ENCODE peak calls at places on chromosome 7, in eight cellular contexts. One of them, this sample, is unnamed.

GRCh38 chr7:26663905-26664673 is 200.3 kb downstream of the SKAP2 start:
- DNase-seq in MCF 10A: no peak
- DNase-seq in fibroblast of the aortic adventitia: no peak
- DNase-seq in neural crest cell: no peak
- DNase-seq in tibial artery: no peak
- DNase-seq in nephron progenitor cell: no peak
- DNase-seq in HCT116: no peak
- DNase-seq in breast epithelium: no peak
- DNase-seq in this sample: no peak

GRCh38 chr7:156606618-156607331 is 33.8 kb upstream of the RNF32 start:
- DNase-seq in MCF 10A: no peak
- DNase-seq in fibroblast of the aortic adventitia: no peak
- DNase-seq in neural crest cell: no peak
- DNase-seq in tibial artery: no peak
- DNase-seq in nephron progenitor cell: no peak
- DNase-seq in HCT116: no peak
- DNase-seq in breast epithelium: no peak
- DNase-seq in this sample: no peak

GRCh38 chr7:138459300-138460175 is 521 bp upstream of the TRIM24 start:
- DNase-seq in MCF 10A: peak
- DNase-seq in fibroblast of the aortic adventitia: no peak
- DNase-seq in neural crest cell: peak
- DNase-seq in tibial artery: peak
- DNase-seq in nephron progenitor cell: peak
- DNase-seq in HCT116: peak
- DNase-seq in breast epithelium: no peak
- DNase-seq in this sample: no peak

GRCh38 chr7:21550076-21550475 is 7.2 kb downstream of the DNAH11 start:
- DNase-seq in MCF 10A: no peak
- DNase-seq in fibroblast of the aortic adventitia: no peak
- DNase-seq in neural crest cell: no peak
- DNase-seq in tibial artery: no peak
- DNase-seq in nephron progenitor cell: no peak
- DNase-seq in HCT116: no peak
- DNase-seq in breast epithelium: no peak
- DNase-seq in this sample: no peak

GRCh38 chr7:68694656-68695055 is 903.6 kb upstream of the AUTS2 start:
- DNase-seq in MCF 10A: no peak
- DNase-seq in fibroblast of the aortic adventitia: no peak
- DNase-seq in neural crest cell: no peak
- DNase-seq in tibial artery: no peak
- DNase-seq in nephron progenitor cell: no peak
- DNase-seq in HCT116: no peak
- DNase-seq in breast epithelium: no peak
- DNase-seq in this sample: no peak

GRCh38 chr7:24737281-24737680 is 20.0 kb downstream of the GSDME start:
- DNase-seq in MCF 10A: peak
- DNase-seq in fibroblast of the aortic adventitia: peak
- DNase-seq in neural crest cell: no peak
- DNase-seq in tibial artery: no peak
- DNase-seq in nephron progenitor cell: no peak
- DNase-seq in HCT116: no peak
- DNase-seq in breast epithelium: no peak
- DNase-seq in this sample: no peak

GRCh38 chr7:149880871-149881301 is 7.1 kb downstream of the ATP6V0E2 start:
- DNase-seq in MCF 10A: no peak
- DNase-seq in fibroblast of the aortic adventitia: peak
- DNase-seq in neural crest cell: no peak
- DNase-seq in tibial artery: no peak
- DNase-seq in nephron progenitor cell: no peak
- DNase-seq in HCT116: no peak
- DNase-seq in breast epithelium: peak
- DNase-seq in this sample: no peak

GRCh38 chr7:22002731-22003130 is 57.0 kb upstream of the CDCA7L start:
- DNase-seq in MCF 10A: no peak
- DNase-seq in fibroblast of the aortic adventitia: no peak
- DNase-seq in neural crest cell: no peak
- DNase-seq in tibial artery: no peak
- DNase-seq in nephron progenitor cell: no peak
- DNase-seq in HCT116: no peak
- DNase-seq in breast epithelium: no peak
- DNase-seq in this sample: no peak

GRCh38 chr7:140509789-140510188 is 30.5 kb upstream of the MKRN1 start:
- DNase-seq in MCF 10A: no peak
- DNase-seq in fibroblast of the aortic adventitia: no peak
- DNase-seq in neural crest cell: no peak
- DNase-seq in tibial artery: no peak
- DNase-seq in nephron progenitor cell: no peak
- DNase-seq in HCT116: no peak
- DNase-seq in breast epithelium: no peak
- DNase-seq in this sample: no peak

GRCh38 chr7:140512317-140513000 is 33.2 kb upstream of the MKRN1 start:
- DNase-seq in MCF 10A: peak
- DNase-seq in fibroblast of the aortic adventitia: no peak
- DNase-seq in neural crest cell: no peak
- DNase-seq in tibial artery: no peak
- DNase-seq in nephron progenitor cell: no peak
- DNase-seq in HCT116: peak
- DNase-seq in breast epithelium: peak
- DNase-seq in this sample: no peak

GRCh38 chr7:140501941-140502340 is 22.6 kb upstream of the MKRN1 start:
- DNase-seq in MCF 10A: no peak
- DNase-seq in fibroblast of the aortic adventitia: no peak
- DNase-seq in neural crest cell: no peak
- DNase-seq in tibial artery: no peak
- DNase-seq in nephron progenitor cell: no peak
- DNase-seq in HCT116: no peak
- DNase-seq in breast epithelium: no peak
- DNase-seq in this sample: no peak

GRCh38 chr7:140506788-140507464 is 27.6 kb upstream of the MKRN1 start:
- DNase-seq in MCF 10A: peak
- DNase-seq in fibroblast of the aortic adventitia: peak
- DNase-seq in neural crest cell: no peak
- DNase-seq in tibial artery: peak
- DNase-seq in nephron progenitor cell: peak
- DNase-seq in HCT116: no peak
- DNase-seq in breast epithelium: no peak
- DNase-seq in this sample: peak
- TF ChIP-seq CTCF in MCF 10A: no peak
- TF ChIP-seq CTCF in fibroblast of the aortic adventitia: peak
- TF ChIP-seq CTCF in neural crest cell: no peak
- TF ChIP-seq CTCF in tibial artery: peak
- TF ChIP-seq CTCF in nephron progenitor cell: no peak
- TF ChIP-seq CTCF in HCT116: no peak
- TF ChIP-seq CTCF in breast epithelium: no peak
- TF ChIP-seq CTCF in this sample: peak

GRCh38 chr7:44372560-44373417 is 47.4 kb upstream of the CAMK2B start:
- DNase-seq in MCF 10A: no peak
- DNase-seq in fibroblast of the aortic adventitia: no peak
- DNase-seq in neural crest cell: no peak
- DNase-seq in tibial artery: no peak
- DNase-seq in nephron progenitor cell: no peak
- DNase-seq in HCT116: no peak
- DNase-seq in breast epithelium: peak
- DNase-seq in this sample: no peak
- TF ChIP-seq CTCF in MCF 10A: no peak
- TF ChIP-seq CTCF in fibroblast of the aortic adventitia: no peak
- TF ChIP-seq CTCF in neural crest cell: no peak
- TF ChIP-seq CTCF in tibial artery: no peak
- TF ChIP-seq CTCF in nephron progenitor cell: no peak
- TF ChIP-seq CTCF in HCT116: no peak
- TF ChIP-seq CTCF in breast epithelium: no peak
- TF ChIP-seq CTCF in this sample: no peak

GRCh38 chr7:91046322-91047088 is 217.7 kb upstream of the FZD1 start:
- DNase-seq in MCF 10A: no peak
- DNase-seq in fibroblast of the aortic adventitia: peak
- DNase-seq in neural crest cell: no peak
- DNase-seq in tibial artery: no peak
- DNase-seq in nephron progenitor cell: no peak
- DNase-seq in HCT116: no peak
- DNase-seq in breast epithelium: no peak
- DNase-seq in this sample: no peak
- TF ChIP-seq CTCF in MCF 10A: peak
- TF ChIP-seq CTCF in fibroblast of the aortic adventitia: peak
- TF ChIP-seq CTCF in neural crest cell: peak
- TF ChIP-seq CTCF in tibial artery: peak
- TF ChIP-seq CTCF in nephron progenitor cell: no peak
- TF ChIP-seq CTCF in HCT116: peak
- TF ChIP-seq CTCF in breast epithelium: no peak
- TF ChIP-seq CTCF in this sample: peak

GRCh38 chr7:134946260-134946659 is 40.0 kb upstream of the AGBL3 start:
- DNase-seq in MCF 10A: peak
- DNase-seq in fibroblast of the aortic adventitia: peak
- DNase-seq in neural crest cell: no peak
- DNase-seq in tibial artery: no peak
- DNase-seq in nephron progenitor cell: no peak
- DNase-seq in HCT116: no peak
- DNase-seq in breast epithelium: no peak
- DNase-seq in this sample: no peak

GRCh38 chr7:134945711-134946110 is 40.6 kb upstream of the AGBL3 start:
- DNase-seq in MCF 10A: no peak
- DNase-seq in fibroblast of the aortic adventitia: no peak
- DNase-seq in neural crest cell: no peak
- DNase-seq in tibial artery: no peak
- DNase-seq in nephron progenitor cell: no peak
- DNase-seq in HCT116: no peak
- DNase-seq in breast epithelium: no peak
- DNase-seq in this sample: no peak

GRCh38 chr7:134941947-134942346 is 44.4 kb upstream of the AGBL3 start:
- DNase-seq in MCF 10A: no peak
- DNase-seq in fibroblast of the aortic adventitia: no peak
- DNase-seq in neural crest cell: no peak
- DNase-seq in tibial artery: peak
- DNase-seq in nephron progenitor cell: no peak
- DNase-seq in HCT116: no peak
- DNase-seq in breast epithelium: no peak
- DNase-seq in this sample: no peak

GRCh38 chr7:134942690-134943466 is 43.4 kb upstream of the AGBL3 start:
- DNase-seq in MCF 10A: no peak
- DNase-seq in fibroblast of the aortic adventitia: no peak
- DNase-seq in neural crest cell: no peak
- DNase-seq in tibial artery: no peak
- DNase-seq in nephron progenitor cell: no peak
- DNase-seq in HCT116: no peak
- DNase-seq in breast epithelium: no peak
- DNase-seq in this sample: no peak

GRCh38 chr7:134943785-134944400 is 42.4 kb upstream of the AGBL3 start:
- DNase-seq in MCF 10A: peak
- DNase-seq in fibroblast of the aortic adventitia: peak
- DNase-seq in neural crest cell: no peak
- DNase-seq in tibial artery: no peak
- DNase-seq in nephron progenitor cell: no peak
- DNase-seq in HCT116: peak
- DNase-seq in breast epithelium: no peak
- DNase-seq in this sample: no peak
- TF ChIP-seq CTCF in MCF 10A: peak
- TF ChIP-seq CTCF in fibroblast of the aortic adventitia: no peak
- TF ChIP-seq CTCF in neural crest cell: peak
- TF ChIP-seq CTCF in tibial artery: peak
- TF ChIP-seq CTCF in nephron progenitor cell: no peak
- TF ChIP-seq CTCF in HCT116: peak
- TF ChIP-seq CTCF in breast epithelium: no peak
- TF ChIP-seq CTCF in this sample: peak

GRCh38 chr7:103347507-103348267 is at the start of gene PSMC2:
- DNase-seq in MCF 10A: peak
- DNase-seq in fibroblast of the aortic adventitia: peak
- DNase-seq in neural crest cell: peak
- DNase-seq in tibial artery: peak
- DNase-seq in nephron progenitor cell: peak
- DNase-seq in HCT116: peak
- DNase-seq in breast epithelium: peak
- DNase-seq in this sample: peak
- TF ChIP-seq CTCF in MCF 10A: no peak
- TF ChIP-seq CTCF in fibroblast of the aortic adventitia: no peak
- TF ChIP-seq CTCF in neural crest cell: no peak
- TF ChIP-seq CTCF in tibial artery: no peak
- TF ChIP-seq CTCF in nephron progenitor cell: no peak
- TF ChIP-seq CTCF in HCT116: no peak
- TF ChIP-seq CTCF in breast epithelium: no peak
- TF ChIP-seq CTCF in this sample: no peak

DNA sequence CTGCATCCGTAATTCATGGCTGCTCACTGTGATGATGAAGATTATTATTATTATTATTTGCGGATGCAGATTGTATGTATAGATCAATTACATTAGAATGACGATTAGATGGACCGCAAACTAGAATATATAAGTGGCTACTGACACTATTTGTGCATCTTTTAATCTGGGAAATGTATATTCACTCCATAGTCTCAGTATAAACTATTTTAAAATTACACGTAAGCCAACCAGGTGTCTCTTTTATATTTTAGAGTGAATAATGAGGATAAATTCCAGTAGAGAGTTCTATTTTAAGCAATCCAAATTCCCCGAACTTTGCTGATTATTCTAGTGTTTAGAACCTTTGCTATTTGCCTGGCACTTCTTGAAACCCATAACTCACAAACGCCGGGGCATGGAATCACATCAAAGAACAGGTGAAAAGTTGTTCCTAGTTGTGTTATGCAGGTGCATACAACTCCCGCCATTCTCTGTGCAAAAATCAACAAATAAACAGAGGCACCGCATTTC is 495 bp upstream of the ING3 start:
- DNase-seq in MCF 10A: no peak
- DNase-seq in fibroblast of the aortic adventitia: no peak
- DNase-seq in neural crest cell: no peak
- DNase-seq in tibial artery: no peak
- DNase-seq in nephron progenitor cell: no peak
- DNase-seq in HCT116: no peak
- DNase-seq in breast epithelium: no peak
- DNase-seq in this sample: no peak
- TF ChIP-seq CTCF in MCF 10A: no peak
- TF ChIP-seq CTCF in fibroblast of the aortic adventitia: no peak
- TF ChIP-seq CTCF in neural crest cell: no peak
- TF ChIP-seq CTCF in tibial artery: no peak
- TF ChIP-seq CTCF in nephron progenitor cell: no peak
- TF ChIP-seq CTCF in HCT116: no peak
- TF ChIP-seq CTCF in breast epithelium: no peak
- TF ChIP-seq CTCF in this sample: no peak

GRCh38 chr7:139827042-139827441 is 2.0 kb upstream of the TBXAS1 start:
- DNase-seq in MCF 10A: peak
- DNase-seq in fibroblast of the aortic adventitia: no peak
- DNase-seq in neural crest cell: no peak
- DNase-seq in tibial artery: no peak
- DNase-seq in nephron progenitor cell: no peak
- DNase-seq in HCT116: peak
- DNase-seq in breast epithelium: no peak
- DNase-seq in this sample: no peak
- TF ChIP-seq CTCF in MCF 10A: no peak
- TF ChIP-seq CTCF in fibroblast of the aortic adventitia: no peak
- TF ChIP-seq CTCF in neural crest cell: no peak
- TF ChIP-seq CTCF in tibial artery: peak
- TF ChIP-seq CTCF in nephron progenitor cell: no peak
- TF ChIP-seq CTCF in HCT116: peak
- TF ChIP-seq CTCF in breast epithelium: no peak
- TF ChIP-seq CTCF in this sample: no peak

This sample was measured in osteocyte.